ENCODE peak calls at places on chromosomes 7 and 10, in ten cellular contexts. J is HCT116, V is suprapubic skin, Y is stomach, S is GM23248, C is IMR-90, X is AG04450, F is endodermal cell, N is Peyer's patch, P is thyroid gland. A is an unnamed sample.

GRCh38 chr10:52653510-52653909 is 119.1 kb downstream of the MBL2 start:
- DNase-seq in J (no peak), V (no peak), Y (no peak), S (peak; percentile 39), C (no peak), X (no peak), F (no peak), N (no peak), P (no peak), A (no peak)

GRCh38 chr7:81659697-81660395 is 110.0 kb downstream of the HGF start:
- DNase-seq in J (no peak), V (no peak), Y (no peak), S (no peak), C (no peak), X (no peak), F (no peak), N (no peak), P (no peak), A (peak; percentile 43)

GRCh38 chr10:78911533-78912340 is 157.0 kb upstream of the ZMIZ1 start:
- DNase-seq in J (no peak), V (peak; percentile 40), Y (no peak), S (no peak), C (no peak), X (no peak), F (no peak), N (peak; percentile 25), P (peak; percentile 76), A (no peak)

GRCh38 chr7:55178292-55178862 is 159.6 kb downstream of the EGFR start:
- DNase-seq in J (no peak), V (no peak), Y (no peak), S (no peak), C (no peak), X (no peak), F (no peak), N (no peak), P (no peak), A (no peak)

GRCh38 chr7:138755331-138755747 is 42.5 kb upstream of the TMEM213 start:
- DNase-seq in J (no peak), V (no peak), Y (no peak), S (no peak), C (no peak), X (no peak), F (peak; percentile 69), N (no peak), P (no peak), A (no peak)

GRCh38 chr10:87860156-87860795 is 3.1 kb downstream of the KLLN start:
- DNase-seq in J (no peak), V (no peak), Y (no peak), S (peak; percentile 66), C (peak; percentile 69), X (no peak), F (peak; percentile 58), N (no peak), P (peak; percentile 32), A (peak; percentile 50)

GRCh38 chr7:144481863-144482262 is 78.4 kb upstream of the NOBOX start:
- DNase-seq in J (no peak), V (no peak), Y (no peak), S (no peak), C (no peak), X (no peak), F (no peak), N (no peak), P (no peak), A (no peak)

GRCh38 chr7:109545686-109546085 is 976.0 kb downstream of the DNAJB9 start:
- DNase-seq in J (no peak), V (no peak), Y (no peak), S (no peak), C (no peak), X (no peak), F (no peak), N (no peak), P (no peak), A (no peak)

GRCh38 chr7:15571303-15571878 is 9.6 kb upstream of the AGMO start:
- DNase-seq in J (no peak), V (no peak), Y (no peak), S (peak; percentile 12), C (peak; percentile 12), X (no peak), F (no peak), N (no peak), P (no peak), A (no peak)

GRCh38 chr10:102267748-102268147 is 22.4 kb downstream of the GBF1 start:
- DNase-seq in J (no peak), V (no peak), Y (no peak), S (peak; percentile 88), C (peak; percentile 83), X (peak; percentile 10), F (no peak), N (no peak), P (no peak), A (no peak)

GRCh38 chr10:3567291-3567963 is 217.6 kb downstream of the KLF6 start:
- DNase-seq in J (no peak), V (no peak), Y (no peak), S (no peak), C (no peak), X (no peak), F (no peak), N (no peak), P (no peak), A (peak; percentile 40)

GRCh38 chr10:62214364-62214874 is 54.2 kb downstream of the RTKN2 start:
- DNase-seq in J (no peak), V (no peak), Y (no peak), S (no peak), C (no peak), X (no peak), F (no peak), N (no peak), P (no peak), A (no peak)

GRCh38 chr10:90447836-90448235 is 410.0 kb downstream of the HTR7 start:
- DNase-seq in J (no peak), V (no peak), Y (no peak), S (no peak), C (no peak), X (no peak), F (no peak), N (no peak), P (no peak), A (no peak)

GRCh38 chr7:29851487-29851886 is 45.2 kb downstream of the WIPF3 start:
- DNase-seq in J (no peak), V (no peak), Y (peak; percentile 89), S (no peak), C (no peak), X (no peak), F (no peak), N (no peak), P (no peak), A (no peak)

GRCh38 chr10:96833220-96834001 is 1.3 kb downstream of the LCOR start:
- DNase-seq in J (no peak), V (peak; percentile 70), Y (peak; percentile 27), S (peak; percentile 56), C (peak; percentile 23), X (no peak), F (peak; percentile 79), N (peak; percentile 61), P (no peak), A (no peak)

GRCh38 chr10:46251857-46252847 is 34.6 kb upstream of the ANTXRL start:
- DNase-seq in J (no peak), V (peak; percentile 65), Y (peak; percentile 17), S (no peak), C (no peak), X (no peak), F (no peak), N (no peak), P (no peak), A (no peak)

GRCh38 chr10:30999084-30999712 is 32.5 kb downstream of the ZNF438 start:
- DNase-seq in J (no peak), V (no peak), Y (peak; percentile 30), S (peak; percentile 79), C (peak; percentile 77), X (no peak), F (no peak), N (no peak), P (no peak), A (peak; percentile 41)
- H3K4me3 ChIP-seq in J (no peak overlapping the region), V (peak overlapping the region; percentile 3), Y (peak overlapping the region; percentile 16), S (peak overlapping the region; percentile 71), C (no peak overlapping the region), X (peak overlapping the region; percentile 34), F (no peak overlapping the region), N (no peak overlapping the region), P (no peak overlapping the region), A (no peak overlapping the region)

GRCh38 chr10:118595598-118596425 is at the start of gene PRLHR:
- DNase-seq in J (no peak), V (no peak), Y (no peak), S (peak; percentile 59), C (peak; percentile 10), X (no peak), F (peak; percentile 94), N (no peak), P (peak; percentile 46), A (peak; percentile 15)
- H3K4me3 ChIP-seq in J (no peak within 1 kb of the TSS), V (no peak within 1 kb of the TSS), Y (no peak within 1 kb of the TSS), S (no peak within 1 kb of the TSS), C (no peak within 1 kb of the TSS), X (no peak within 1 kb of the TSS), F (peak within 1 kb of the TSS; percentile 81), N (no peak within 1 kb of the TSS), P (no peak within 1 kb of the TSS), A (peak within 1 kb of the TSS; percentile 46)

DNA sequence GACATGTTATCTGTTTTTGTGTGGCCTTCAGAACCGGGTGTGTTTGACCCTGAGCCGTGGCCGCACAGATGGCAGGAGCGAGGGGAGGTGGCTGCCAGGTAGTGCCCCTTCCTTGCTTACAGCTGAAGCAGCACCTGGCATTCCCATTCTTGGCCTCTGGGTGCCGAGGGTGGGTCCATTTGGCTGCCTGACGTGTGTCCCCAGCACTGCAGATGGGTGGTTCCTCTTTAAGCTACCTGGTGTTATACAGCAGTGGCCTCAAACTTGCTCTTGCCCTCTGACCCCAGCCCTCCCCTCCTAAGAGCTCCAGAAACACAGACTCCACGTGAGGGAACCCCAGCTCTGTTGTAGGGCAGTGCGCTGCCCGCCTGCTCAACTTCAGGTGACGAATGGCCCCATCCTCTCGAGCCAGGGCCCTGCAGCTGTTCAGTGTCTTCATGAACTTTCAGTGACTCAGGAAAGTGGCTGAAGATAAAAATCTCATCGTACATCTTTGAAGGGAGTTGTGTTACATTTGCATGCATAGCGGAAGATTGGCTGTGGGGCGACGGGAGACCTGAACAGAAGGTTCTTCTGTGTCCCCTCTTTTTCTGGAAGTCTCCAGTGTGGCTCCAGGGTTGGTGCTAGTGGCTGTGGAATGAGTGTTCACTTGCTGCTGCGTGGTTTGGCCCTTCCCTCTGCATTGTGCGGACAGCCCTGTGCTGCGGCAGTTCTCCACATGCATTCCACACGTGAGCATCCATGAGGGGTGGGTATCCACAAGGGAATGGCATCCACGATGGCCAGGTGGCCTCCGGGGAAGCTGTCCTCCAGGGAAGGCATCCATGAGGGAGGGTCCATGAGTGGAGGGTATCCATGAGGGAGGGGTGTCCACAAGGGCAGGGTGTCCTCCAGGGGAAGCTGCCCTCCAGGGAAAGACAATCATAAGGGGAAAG is 91.6 kb downstream of the INPP5A start:
- DNase-seq in J (no peak), V (peak; percentile 49), Y (no peak), S (no peak), C (no peak), X (no peak), F (no peak), N (peak; percentile 44), P (no peak), A (peak; percentile 18)
- H3K4me3 ChIP-seq in J (no peak overlapping the region), V (no peak overlapping the region), Y (no peak overlapping the region), S (no peak overlapping the region), C (no peak overlapping the region), X (no peak overlapping the region), F (no peak overlapping the region), N (no peak overlapping the region), P (no peak overlapping the region), A (no peak overlapping the region)

DNA sequence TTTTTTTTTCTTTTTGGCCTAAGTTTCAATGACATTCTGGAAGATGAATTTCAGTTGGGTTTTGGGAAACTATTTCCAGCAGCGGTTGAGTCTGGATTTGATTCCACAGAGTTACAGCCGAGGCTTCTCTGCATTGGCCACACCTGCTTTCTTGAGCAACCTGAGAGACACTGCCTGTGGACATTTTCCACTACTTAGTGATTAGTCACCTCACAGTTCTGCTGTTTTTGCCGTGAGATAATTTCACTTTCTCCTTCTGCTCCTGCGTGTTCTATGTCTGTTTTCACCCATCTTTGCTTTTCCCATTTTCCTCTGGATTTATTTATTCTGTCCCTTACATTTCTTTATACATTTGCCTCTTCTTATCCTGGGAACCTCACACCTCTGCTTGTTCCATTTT is 243.0 kb downstream of the BICC1 start:
- DNase-seq in J (no peak), V (no peak), Y (no peak), S (peak; percentile 94), C (peak; percentile 68), X (peak; percentile 10), F (no peak), N (no peak), P (no peak), A (peak; percentile 81)
- H3K4me3 ChIP-seq in J (no peak overlapping the region), V (peak overlapping the region; percentile 37), Y (no peak overlapping the region), S (peak overlapping the region; percentile 74), C (peak overlapping the region; percentile 35), X (peak overlapping the region; percentile 17), F (no peak overlapping the region), N (no peak overlapping the region), P (no peak overlapping the region), A (no peak overlapping the region)